ENCODE peak calls at places on chromosome 15, in nine cellular contexts. One of them, this sample, is unnamed.

GRCh38 chr15:33043636-33044035 is 150.9 kb downstream of the FMN1 start:
- DNase-seq in AG20443: no peak
- DNase-seq in activated CD8-positive, alpha-beta memory T cell treated with anti-CD3 and anti-CD28 coated beads, Interleukin-2, amount 50 U/mL, for 48 hours: no peak
- DNase-seq in WTC11: no peak
- DNase-seq in endothelial cell: no peak
- DNase-seq in NCI-H1436: no peak
- DNase-seq in activated effector memory CD4-positive, alpha-beta T cell treated with Interleukin-2 at 50 U/mL for 16 hours: no peak
- DNase-seq in activated T-cell treated with anti-CD3 and anti-CD28 coated beads for 1 hour: no peak
- DNase-seq in cardiac fibroblast: no peak
- DNase-seq in this sample: no peak

GRCh38 chr15:25954398-25954797 is 91.3 kb upstream of the ATP10A start:
- DNase-seq in activated effector memory CD4-positive, alpha-beta T cell treated with Interleukin-2 at 50 U/mL for 16 hours: no peak
- DNase-seq in WTC11: no peak
- DNase-seq in cardiac fibroblast: no peak
- DNase-seq in endothelial cell: no peak
- DNase-seq in activated T-cell treated with anti-CD3 and anti-CD28 coated beads for 1 hour: no peak
- DNase-seq in AG20443: no peak
- DNase-seq in activated CD8-positive, alpha-beta memory T cell treated with anti-CD3 and anti-CD28 coated beads, Interleukin-2, amount 50 U/mL, for 48 hours: no peak
- DNase-seq in NCI-H1436: no peak
- DNase-seq in this sample: no peak

GRCh38 chr15:57298204-57298603 is 78.1 kb upstream of the CGNL1 start:
- DNase-seq in endothelial cell: no peak
- DNase-seq in AG20443: peak
- DNase-seq in activated T-cell treated with anti-CD3 and anti-CD28 coated beads for 1 hour: no peak
- DNase-seq in activated CD8-positive, alpha-beta memory T cell treated with anti-CD3 and anti-CD28 coated beads, Interleukin-2, amount 50 U/mL, for 48 hours: no peak
- DNase-seq in NCI-H1436: no peak
- DNase-seq in cardiac fibroblast: no peak
- DNase-seq in WTC11: no peak
- DNase-seq in activated effector memory CD4-positive, alpha-beta T cell treated with Interleukin-2 at 50 U/mL for 16 hours: no peak
- DNase-seq in this sample: no peak

GRCh38 chr15:75923756-75924155 is 20.1 kb downstream of the FBXO22 start:
- DNase-seq in NCI-H1436: no peak
- DNase-seq in endothelial cell: no peak
- DNase-seq in AG20443: no peak
- DNase-seq in activated CD8-positive, alpha-beta memory T cell treated with anti-CD3 and anti-CD28 coated beads, Interleukin-2, amount 50 U/mL, for 48 hours: no peak
- DNase-seq in cardiac fibroblast: no peak
- DNase-seq in activated T-cell treated with anti-CD3 and anti-CD28 coated beads for 1 hour: no peak
- DNase-seq in activated effector memory CD4-positive, alpha-beta T cell treated with Interleukin-2 at 50 U/mL for 16 hours: no peak
- DNase-seq in WTC11: no peak
- DNase-seq in this sample: no peak

GRCh38 chr15:58392611-58393161 is 39.1 kb upstream of the LIPC start:
- DNase-seq in activated CD8-positive, alpha-beta memory T cell treated with anti-CD3 and anti-CD28 coated beads, Interleukin-2, amount 50 U/mL, for 48 hours: no peak
- DNase-seq in cardiac fibroblast: no peak
- DNase-seq in activated T-cell treated with anti-CD3 and anti-CD28 coated beads for 1 hour: no peak
- DNase-seq in endothelial cell: no peak
- DNase-seq in AG20443: no peak
- DNase-seq in WTC11: no peak
- DNase-seq in activated effector memory CD4-positive, alpha-beta T cell treated with Interleukin-2 at 50 U/mL for 16 hours: no peak
- DNase-seq in NCI-H1436: no peak
- DNase-seq in this sample: no peak

GRCh38 chr15:90711418-90711824 is 5.7 kb upstream of the BLM start:
- DNase-seq in activated T-cell treated with anti-CD3 and anti-CD28 coated beads for 1 hour: no peak
- DNase-seq in endothelial cell: no peak
- DNase-seq in activated CD8-positive, alpha-beta memory T cell treated with anti-CD3 and anti-CD28 coated beads, Interleukin-2, amount 50 U/mL, for 48 hours: no peak
- DNase-seq in NCI-H1436: peak
- DNase-seq in cardiac fibroblast: no peak
- DNase-seq in activated effector memory CD4-positive, alpha-beta T cell treated with Interleukin-2 at 50 U/mL for 16 hours: no peak
- DNase-seq in AG20443: no peak
- DNase-seq in WTC11: no peak
- DNase-seq in this sample: peak

GRCh38 chr15:63318344-63318743 is 40.9 kb downstream of the APH1B start:
- DNase-seq in activated CD8-positive, alpha-beta memory T cell treated with anti-CD3 and anti-CD28 coated beads, Interleukin-2, amount 50 U/mL, for 48 hours: no peak
- DNase-seq in activated T-cell treated with anti-CD3 and anti-CD28 coated beads for 1 hour: no peak
- DNase-seq in activated effector memory CD4-positive, alpha-beta T cell treated with Interleukin-2 at 50 U/mL for 16 hours: no peak
- DNase-seq in NCI-H1436: no peak
- DNase-seq in endothelial cell: no peak
- DNase-seq in cardiac fibroblast: no peak
- DNase-seq in AG20443: no peak
- DNase-seq in WTC11: no peak
- DNase-seq in this sample: no peak

GRCh38 chr15:70778258-70779076 is 15.1 kb upstream of the UACA start:
- DNase-seq in activated effector memory CD4-positive, alpha-beta T cell treated with Interleukin-2 at 50 U/mL for 16 hours: no peak
- DNase-seq in endothelial cell: no peak
- DNase-seq in NCI-H1436: no peak
- DNase-seq in AG20443: peak
- DNase-seq in activated CD8-positive, alpha-beta memory T cell treated with anti-CD3 and anti-CD28 coated beads, Interleukin-2, amount 50 U/mL, for 48 hours: no peak
- DNase-seq in WTC11: no peak
- DNase-seq in activated T-cell treated with anti-CD3 and anti-CD28 coated beads for 1 hour: no peak
- DNase-seq in cardiac fibroblast: peak
- DNase-seq in this sample: no peak

GRCh38 chr15:67827561-67828378 is 2.5 kb downstream of the SKOR1 start:
- DNase-seq in activated effector memory CD4-positive, alpha-beta T cell treated with Interleukin-2 at 50 U/mL for 16 hours: no peak
- DNase-seq in NCI-H1436: no peak
- DNase-seq in activated T-cell treated with anti-CD3 and anti-CD28 coated beads for 1 hour: no peak
- DNase-seq in activated CD8-positive, alpha-beta memory T cell treated with anti-CD3 and anti-CD28 coated beads, Interleukin-2, amount 50 U/mL, for 48 hours: no peak
- DNase-seq in endothelial cell: no peak
- DNase-seq in WTC11: peak
- DNase-seq in AG20443: no peak
- DNase-seq in cardiac fibroblast: no peak
- DNase-seq in this sample: no peak

GRCh38 chr15:84750583-84751092 is 2.2 kb downstream of the ZNF592 start:
- DNase-seq in endothelial cell: no peak
- DNase-seq in activated CD8-positive, alpha-beta memory T cell treated with anti-CD3 and anti-CD28 coated beads, Interleukin-2, amount 50 U/mL, for 48 hours: no peak
- DNase-seq in NCI-H1436: no peak
- DNase-seq in activated effector memory CD4-positive, alpha-beta T cell treated with Interleukin-2 at 50 U/mL for 16 hours: no peak
- DNase-seq in activated T-cell treated with anti-CD3 and anti-CD28 coated beads for 1 hour: no peak
- DNase-seq in WTC11: no peak
- DNase-seq in AG20443: no peak
- DNase-seq in cardiac fibroblast: no peak
- DNase-seq in this sample: peak

GRCh38 chr15:35963316-35963715 is 417.4 kb upstream of the DPH6 start:
- DNase-seq in NCI-H1436: no peak
- DNase-seq in endothelial cell: no peak
- DNase-seq in AG20443: no peak
- DNase-seq in activated effector memory CD4-positive, alpha-beta T cell treated with Interleukin-2 at 50 U/mL for 16 hours: no peak
- DNase-seq in cardiac fibroblast: peak
- DNase-seq in activated T-cell treated with anti-CD3 and anti-CD28 coated beads for 1 hour: no peak
- DNase-seq in activated CD8-positive, alpha-beta memory T cell treated with anti-CD3 and anti-CD28 coated beads, Interleukin-2, amount 50 U/mL, for 48 hours: no peak
- DNase-seq in WTC11: no peak
- DNase-seq in this sample: no peak

GRCh38 chr15:28123408-28124023 is 24.4 kb upstream of the OCA2 start:
- DNase-seq in AG20443: peak
- DNase-seq in NCI-H1436: peak
- DNase-seq in activated CD8-positive, alpha-beta memory T cell treated with anti-CD3 and anti-CD28 coated beads, Interleukin-2, amount 50 U/mL, for 48 hours: peak
- DNase-seq in cardiac fibroblast: peak
- DNase-seq in activated effector memory CD4-positive, alpha-beta T cell treated with Interleukin-2 at 50 U/mL for 16 hours: peak
- DNase-seq in activated T-cell treated with anti-CD3 and anti-CD28 coated beads for 1 hour: peak
- DNase-seq in endothelial cell: peak
- DNase-seq in WTC11: peak
- DNase-seq in this sample: peak

GRCh38 chr15:99443056-99443756 is 122.6 kb upstream of the MEF2A start:
- DNase-seq in activated effector memory CD4-positive, alpha-beta T cell treated with Interleukin-2 at 50 U/mL for 16 hours: no peak
- DNase-seq in activated T-cell treated with anti-CD3 and anti-CD28 coated beads for 1 hour: no peak
- DNase-seq in activated CD8-positive, alpha-beta memory T cell treated with anti-CD3 and anti-CD28 coated beads, Interleukin-2, amount 50 U/mL, for 48 hours: no peak
- DNase-seq in endothelial cell: no peak
- DNase-seq in AG20443: no peak
- DNase-seq in cardiac fibroblast: no peak
- DNase-seq in WTC11: no peak
- DNase-seq in NCI-H1436: no peak
- DNase-seq in this sample: no peak

GRCh38 chr15:55499158-55499557 is 8.9 kb downstream of the DNAAF4 start:
- DNase-seq in WTC11: no peak
- DNase-seq in cardiac fibroblast: no peak
- DNase-seq in AG20443: no peak
- DNase-seq in endothelial cell: no peak
- DNase-seq in activated effector memory CD4-positive, alpha-beta T cell treated with Interleukin-2 at 50 U/mL for 16 hours: no peak
- DNase-seq in activated T-cell treated with anti-CD3 and anti-CD28 coated beads for 1 hour: no peak
- DNase-seq in NCI-H1436: no peak
- DNase-seq in activated CD8-positive, alpha-beta memory T cell treated with anti-CD3 and anti-CD28 coated beads, Interleukin-2, amount 50 U/mL, for 48 hours: no peak
- DNase-seq in this sample: peak

GRCh38 chr15:65611888-65612615 is 1.1 kb upstream of the INTS14 start:
- DNase-seq in activated T-cell treated with anti-CD3 and anti-CD28 coated beads for 1 hour: no peak
- DNase-seq in WTC11: no peak
- DNase-seq in cardiac fibroblast: no peak
- DNase-seq in AG20443: no peak
- DNase-seq in activated CD8-positive, alpha-beta memory T cell treated with anti-CD3 and anti-CD28 coated beads, Interleukin-2, amount 50 U/mL, for 48 hours: no peak
- DNase-seq in NCI-H1436: no peak
- DNase-seq in activated effector memory CD4-positive, alpha-beta T cell treated with Interleukin-2 at 50 U/mL for 16 hours: no peak
- DNase-seq in endothelial cell: no peak
- DNase-seq in this sample: peak

GRCh38 chr15:69734699-69735098 is 282.1 kb downstream of the RPLP1 start:
- DNase-seq in NCI-H1436: peak
- DNase-seq in WTC11: no peak
- DNase-seq in activated CD8-positive, alpha-beta memory T cell treated with anti-CD3 and anti-CD28 coated beads, Interleukin-2, amount 50 U/mL, for 48 hours: no peak
- DNase-seq in endothelial cell: no peak
- DNase-seq in activated T-cell treated with anti-CD3 and anti-CD28 coated beads for 1 hour: no peak
- DNase-seq in cardiac fibroblast: no peak
- DNase-seq in AG20443: peak
- DNase-seq in activated effector memory CD4-positive, alpha-beta T cell treated with Interleukin-2 at 50 U/mL for 16 hours: no peak
- DNase-seq in this sample: no peak